ENCODE peak calls at places on chromosomes 5 and 9, in four cellular contexts. X, B, R and H are unnamed samples.
A peak's percentile ranks its signal among the peaks of the same experiment; 100 is the strongest.

GRCh38 chr5:126097881-126098280 is 325.3 kb upstream of the GRAMD2B start:
- DNase-seq in X (no peak), B (no peak), R (no peak), H (no peak)

GRCh38 chr5:159444441-159445082 is 114.3 kb upstream of the IL12B start:
- DNase-seq in X (peak; percentile 47), B (no peak), R (peak; percentile 71), H (no peak)

GRCh38 chr9:70049236-70049635 is 5.6 kb downstream of the MAMDC2 start:
- DNase-seq in X (peak; percentile 72), B (no peak), R (peak; percentile 75), H (no peak)

GRCh38 chr5:111383288-111383970 is 128.9 kb downstream of the STARD4 start:
- DNase-seq in X (no peak), B (no peak), R (no peak), H (no peak)

GRCh38 chr5:79759436-79759835 is 69.8 kb downstream of the CMYA5 start:
- DNase-seq in X (peak; percentile 54), B (no peak), R (peak; percentile 44), H (peak; percentile 41)

GRCh38 chr5:178490935-178491632 is 99.1 kb downstream of the COL23A1 start:
- DNase-seq in X (no peak), B (no peak), R (no peak), H (no peak)

GRCh38 chr9:127778280-127779135 is at the start of gene SH2D3C:
- DNase-seq in X (no peak), B (peak; percentile 33), R (no peak), H (peak; percentile 54)

GRCh38 chr5:43171926-43172325 is 20.1 kb upstream of the NIM1K start:
- DNase-seq in X (no peak), B (no peak), R (peak; percentile 35), H (no peak)

GRCh38 chr9:8679405-8679951 is 879.9 kb upstream of the DMAC1 start:
- DNase-seq in X (peak; percentile 10), B (no peak), R (no peak), H (no peak)

GRCh38 chr5:172749881-172750608 is 20.9 kb downstream of the DUSP1 start:
- DNase-seq in X (no peak), B (no peak), R (no peak), H (no peak)

GRCh38 chr5:142800776-142801494 is 30.8 kb downstream of the ARHGAP26 start:
- DNase-seq in X (no peak), B (no peak), R (no peak), H (no peak)

GRCh38 chr5:162391848-162392247 is 324.3 kb downstream of the GABRG2 start:
- DNase-seq in X (no peak), B (no peak), R (no peak), H (no peak)

GRCh38 chr5:173866249-173867172 is 21.6 kb upstream of the CPEB4 start:
- DNase-seq in X (no peak), B (no peak), R (no peak), H (no peak)

GRCh38 chr5:14268236-14268701 is 125.1 kb downstream of the TRIO start:
- DNase-seq in X (peak; percentile 92), B (no peak), R (peak; percentile 83), H (peak; percentile 46)

GRCh38 chr5:115815693-115816225 is 700 bp downstream of the CDO1 start:
- DNase-seq in X (no peak), B (no peak), R (no peak), H (no peak)

GRCh38 chr5:139668064-139668880 is 20.1 kb downstream of the CXXC5 start:
- DNase-seq in X (no peak), B (peak; percentile 27), R (peak; percentile 39), H (no peak)

GRCh38 chr9:106731910-106732309 is 131.1 kb upstream of the ZNF462 start:
- DNase-seq in X (no peak), B (no peak), R (no peak), H (no peak)

GRCh38 chr9:108039491-108039890 is 549.9 kb upstream of the KLF4 start:
- DNase-seq in X (no peak), B (no peak), R (peak; percentile 45), H (no peak)

GRCh38 chr5:65100846-65101678 is 332.3 kb downstream of the CWC27 start:
- DNase-seq in X (peak; percentile 73), B (no peak), R (peak; percentile 71), H (peak; percentile 62)

GRCh38 chr9:89461302-89461701 is 36.6 kb downstream of the SEMA4D start:
- DNase-seq in X (peak; percentile 79), B (peak; percentile 23), R (no peak), H (peak; percentile 42)

GRCh38 chr5:169415351-169415750 is 114.4 kb upstream of the SLIT3 start:
- DNase-seq in X (no peak), B (no peak), R (no peak), H (no peak)
- H3K4me3 ChIP-seq in X (no peak overlapping the region), B (no peak overlapping the region), R (no peak overlapping the region), H (no peak overlapping the region)

GRCh38 chr5:94360382-94360781 is 258.0 kb downstream of the KIAA0825 start:
- DNase-seq in X (no peak), B (no peak), R (no peak), H (no peak)

GRCh38 chr5:94361161-94361560 is 257.2 kb downstream of the KIAA0825 start:
- DNase-seq in X (no peak), B (no peak), R (peak; percentile 29), H (no peak)

GRCh38 chr5:94361832-94362754 is 256.3 kb downstream of the KIAA0825 start:
- DNase-seq in X (no peak), B (no peak), R (peak; percentile 86), H (no peak)

GRCh38 chr5:94362857-94363256 is 255.5 kb downstream of the KIAA0825 start:
- DNase-seq in X (no peak), B (no peak), R (peak; percentile 90), H (no peak)

DNA sequence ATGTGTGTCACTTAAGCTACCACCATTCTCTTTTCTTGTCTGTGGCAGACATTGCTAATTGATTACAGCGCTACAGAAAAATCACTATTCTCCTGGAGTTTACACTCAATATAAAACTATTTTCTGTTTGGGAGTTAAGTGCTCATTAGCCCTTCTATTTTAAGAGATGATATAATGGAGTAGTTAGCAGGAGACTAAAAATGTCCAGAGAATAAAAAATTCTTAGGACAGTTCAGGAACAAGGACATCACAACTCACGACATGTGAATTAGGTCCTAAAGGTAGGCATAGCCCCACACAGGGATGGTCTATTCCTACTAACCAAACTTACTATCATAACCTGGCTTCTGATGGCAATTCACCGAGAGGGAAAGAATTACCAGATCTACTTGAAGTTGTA is 258.5 kb downstream of the KIAA0825 start:
- DNase-seq in X (no peak), B (no peak), R (no peak), H (no peak)
- H3K4me3 ChIP-seq in X (no peak overlapping the region), B (no peak overlapping the region), R (no peak overlapping the region), H (no peak overlapping the region)

GRCh38 chr9:27768781-27769180 is 195.5 kb upstream of the C9orf72 start:
- DNase-seq in X (no peak), B (no peak), R (no peak), H (no peak)

GRCh38 chr9:27770541-27770940 is 197.3 kb upstream of the C9orf72 start:
- DNase-seq in X (no peak), B (no peak), R (no peak), H (no peak)

GRCh38 chr9:27765266-27765665 is 192.0 kb upstream of the C9orf72 start:
- DNase-seq in X (peak; percentile 56), B (no peak), R (peak; percentile 59), H (no peak)

GRCh38 chr9:27763831-27764230 is 190.6 kb upstream of the C9orf72 start:
- DNase-seq in X (no peak), B (no peak), R (no peak), H (no peak)

GRCh38 chr9:27765931-27766835 is 192.9 kb upstream of the C9orf72 start:
- DNase-seq in X (peak; percentile 46), B (no peak), R (no peak), H (no peak)
- H3K4me3 ChIP-seq in X (no peak overlapping the region), B (no peak overlapping the region), R (no peak overlapping the region), H (no peak overlapping the region)

DNA sequence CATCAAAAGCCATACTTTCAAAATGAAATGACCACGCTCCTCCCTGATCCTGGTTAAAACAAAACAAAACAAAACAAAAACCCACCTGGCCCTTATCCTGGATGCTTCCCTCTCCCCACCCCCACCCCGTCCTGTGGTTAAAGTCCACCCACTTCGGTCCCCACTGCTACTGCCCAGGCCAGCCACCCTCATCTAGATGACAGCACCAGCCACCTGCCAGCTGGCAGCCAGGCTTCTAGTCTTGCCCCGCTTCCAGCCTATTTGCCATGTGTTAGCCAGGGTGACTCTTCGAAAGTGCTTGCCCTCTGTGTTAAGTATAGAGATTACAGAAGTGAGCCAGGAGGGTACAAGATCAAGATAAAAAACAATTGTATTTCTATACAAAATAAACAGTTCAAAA is 27.5 kb upstream of the NCS1 start:
- DNase-seq in X (no peak), B (no peak), R (no peak), H (no peak)
- H3K4me3 ChIP-seq in X (no peak overlapping the region), B (no peak overlapping the region), R (no peak overlapping the region), H (no peak overlapping the region)

DNA sequence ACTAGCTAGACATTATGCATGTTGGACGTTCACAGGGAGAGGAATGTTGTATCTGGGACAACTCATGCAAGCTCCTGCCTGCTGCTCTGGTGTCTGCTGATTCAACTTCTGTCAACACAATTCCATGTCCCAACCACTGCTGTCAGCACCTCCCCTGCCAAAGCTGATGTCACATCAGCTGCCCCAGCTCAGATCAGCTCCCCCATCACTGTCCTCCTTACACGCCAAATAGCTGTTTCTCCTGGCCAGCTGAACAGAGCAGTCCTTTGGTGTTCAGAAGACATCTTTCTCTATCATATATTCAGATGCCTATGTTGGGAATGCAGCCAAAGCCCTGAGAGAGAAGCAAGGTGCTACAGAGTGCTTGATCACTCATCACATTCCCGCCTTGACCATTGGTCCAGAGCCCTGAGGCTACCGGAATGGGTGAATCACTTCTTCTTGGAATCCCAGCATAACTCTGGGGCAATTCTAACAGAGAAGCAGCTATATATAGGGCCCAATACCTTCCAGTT is 223.4 kb downstream of the SEC61B start:
- DNase-seq in X (peak; percentile 88), B (no peak), R (peak; percentile 94), H (peak; percentile 95)
- H3K4me3 ChIP-seq in X (no peak overlapping the region), B (no peak overlapping the region), R (no peak overlapping the region), H (no peak overlapping the region)